ENCODE peak calls at places on chromosome 21, in five cellular contexts. Q is CD8-positive, alpha-beta T cell; P is Karpas-422; V is SK-N-SH; F is transverse colon. J is an unnamed sample.

GRCh38 chr21:42550817-42551216 is 37.2 kb downstream of the SLC37A1 start:
- DNase-seq in Q (no peak), F (peak; percentile 24), V (no peak), P (no peak), J (no peak)

GRCh38 chr21:38376235-38376634 is 119.4 kb downstream of the KCNJ15 start:
- DNase-seq in F (no peak), P (no peak), Q (no peak), V (no peak), J (no peak)

GRCh38 chr21:19640964-19641363 is 1237.4 kb upstream of the TMPRSS15 start:
- DNase-seq in P (no peak), Q (no peak), F (no peak), V (no peak), J (no peak)

GRCh38 chr21:42646836-42647235 is 6.6 kb upstream of the PDE9A start:
- DNase-seq in F (no peak), Q (no peak), P (no peak), V (no peak), J (no peak)

GRCh38 chr21:21028275-21028814 is 30.1 kb downstream of the NCAM2 start:
- DNase-seq in P (no peak), Q (no peak), V (no peak), F (no peak), J (no peak)

GRCh38 chr21:35406600-35406999 is 357.5 kb upstream of the RUNX1 start:
- DNase-seq in P (no peak), Q (no peak), F (no peak), V (no peak), J (no peak)

GRCh38 chr21:33380483-33380998 is 22.7 kb upstream of the IFNGR2 start:
- DNase-seq in Q (peak; percentile 88), V (no peak), P (peak; percentile 88), F (peak; percentile 90), J (peak; percentile 63)

GRCh38 chr21:26061437-26061836 is 109.1 kb downstream of the APP start:
- DNase-seq in F (no peak), Q (no peak), P (no peak), V (no peak), J (no peak)

GRCh38 chr21:37833301-37833700 is 83.0 kb downstream of the KCNJ6 start:
- DNase-seq in V (no peak), F (no peak), P (no peak), Q (no peak), J (no peak)

GRCh38 chr21:29237110-29238051 is 61.3 kb upstream of the BACH1 start:
- DNase-seq in Q (no peak), F (no peak), P (peak; percentile 50), V (no peak), J (no peak)

GRCh38 chr21:34737115-34737514 is 68.3 kb downstream of the CLIC6 start:
- DNase-seq in P (no peak), Q (no peak), V (no peak), F (no peak), J (no peak)

GRCh38 chr21:45986316-45987051 is 4.9 kb downstream of the COL6A1 start:
- DNase-seq in Q (peak; percentile 21), V (no peak), P (no peak), F (peak; percentile 7), J (peak; percentile 4)
- H3K4me3 ChIP-seq in Q (no peak overlapping the region), V (no peak overlapping the region), P (no peak overlapping the region), F (no peak overlapping the region), J (no peak overlapping the region)

DNA sequence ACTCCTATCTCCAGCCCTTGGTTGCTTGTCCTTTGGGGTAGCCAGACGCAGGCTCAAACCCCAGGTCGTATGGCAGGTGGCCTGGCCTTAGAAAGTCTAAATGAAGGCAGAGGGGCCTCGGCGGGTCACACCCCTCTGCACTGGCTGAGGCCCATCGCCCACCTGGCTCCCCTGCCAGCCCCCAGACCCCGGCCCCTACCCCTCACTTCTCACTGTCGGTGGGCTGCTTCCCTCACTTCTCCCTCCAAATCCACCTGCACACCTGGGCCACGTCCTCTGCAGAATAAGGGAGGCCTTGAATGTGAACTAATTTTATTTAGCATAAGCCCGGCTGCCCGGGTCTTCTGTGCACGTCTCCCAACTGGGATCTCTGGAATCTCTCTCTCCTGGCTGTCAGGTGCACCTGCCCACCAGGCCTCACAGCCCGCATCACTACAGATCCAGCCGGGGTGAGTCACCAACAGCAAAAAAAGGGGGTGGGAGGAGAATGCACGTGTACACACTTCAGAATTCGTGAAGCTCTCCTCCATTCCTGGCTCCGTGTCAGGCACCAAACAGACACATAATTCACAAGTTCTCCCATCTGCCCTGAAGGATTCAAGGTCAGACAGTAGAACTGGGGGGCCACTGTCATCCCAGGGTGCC is 107.5 kb upstream of the SIM2 start:
- DNase-seq in P (no peak), V (no peak), F (no peak), Q (no peak), J (no peak)
- H3K4me1 ChIP-seq in P (no peaks in the 10 kb centered on the region), V (no peaks in the 10 kb centered on the region), F (no peaks in the 10 kb centered on the region), Q (no peaks in the 10 kb centered on the region), J (no peaks in the 10 kb centered on the region)

GRCh38 chr21:43872549-43873198 is 7.7 kb downstream of the AGPAT3 start:
- DNase-seq in F (no peak), P (no peak), Q (no peak), V (no peak), J (no peak)

GRCh38 chr21:43874085-43874785 is 9.2 kb downstream of the AGPAT3 start:
- DNase-seq in P (no peak), Q (no peak), F (no peak), V (no peak), J (no peak)

GRCh38 chr21:43871487-43871886 is 6.5 kb downstream of the AGPAT3 start:
- DNase-seq in F (no peak), V (no peak), P (no peak), Q (no peak), J (no peak)

GRCh38 chr21:43876605-43877004 is 11.6 kb downstream of the AGPAT3 start:
- DNase-seq in F (no peak), Q (no peak), V (no peak), P (no peak), J (no peak)

DNA sequence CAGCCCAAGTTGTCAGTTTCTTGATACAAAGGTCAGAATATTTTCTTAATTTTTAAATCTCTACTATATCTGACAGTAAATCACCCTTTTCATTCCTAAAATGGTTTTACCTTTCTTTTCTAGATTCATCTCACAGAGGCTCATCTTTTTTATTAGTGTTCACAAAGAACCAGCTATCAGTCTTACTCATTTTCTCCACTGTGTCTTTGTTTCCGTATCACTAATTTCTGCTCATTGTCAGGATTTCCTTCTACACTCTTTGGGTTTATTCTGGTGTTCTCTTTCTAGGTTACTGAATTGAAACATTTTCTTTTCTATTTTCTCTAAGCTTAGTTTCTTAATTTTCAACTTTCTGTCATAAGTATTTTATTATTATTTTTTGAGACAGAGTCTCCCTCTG is 8.7 kb downstream of the AGPAT3 start:
- DNase-seq in Q (no peak), F (no peak), P (no peak), V (no peak), J (no peak)
- H3K27ac ChIP-seq in Q (no peak overlapping the region), F (no peak overlapping the region), P (no peak overlapping the region), V (no peak overlapping the region), J (no peak overlapping the region)

DNA sequence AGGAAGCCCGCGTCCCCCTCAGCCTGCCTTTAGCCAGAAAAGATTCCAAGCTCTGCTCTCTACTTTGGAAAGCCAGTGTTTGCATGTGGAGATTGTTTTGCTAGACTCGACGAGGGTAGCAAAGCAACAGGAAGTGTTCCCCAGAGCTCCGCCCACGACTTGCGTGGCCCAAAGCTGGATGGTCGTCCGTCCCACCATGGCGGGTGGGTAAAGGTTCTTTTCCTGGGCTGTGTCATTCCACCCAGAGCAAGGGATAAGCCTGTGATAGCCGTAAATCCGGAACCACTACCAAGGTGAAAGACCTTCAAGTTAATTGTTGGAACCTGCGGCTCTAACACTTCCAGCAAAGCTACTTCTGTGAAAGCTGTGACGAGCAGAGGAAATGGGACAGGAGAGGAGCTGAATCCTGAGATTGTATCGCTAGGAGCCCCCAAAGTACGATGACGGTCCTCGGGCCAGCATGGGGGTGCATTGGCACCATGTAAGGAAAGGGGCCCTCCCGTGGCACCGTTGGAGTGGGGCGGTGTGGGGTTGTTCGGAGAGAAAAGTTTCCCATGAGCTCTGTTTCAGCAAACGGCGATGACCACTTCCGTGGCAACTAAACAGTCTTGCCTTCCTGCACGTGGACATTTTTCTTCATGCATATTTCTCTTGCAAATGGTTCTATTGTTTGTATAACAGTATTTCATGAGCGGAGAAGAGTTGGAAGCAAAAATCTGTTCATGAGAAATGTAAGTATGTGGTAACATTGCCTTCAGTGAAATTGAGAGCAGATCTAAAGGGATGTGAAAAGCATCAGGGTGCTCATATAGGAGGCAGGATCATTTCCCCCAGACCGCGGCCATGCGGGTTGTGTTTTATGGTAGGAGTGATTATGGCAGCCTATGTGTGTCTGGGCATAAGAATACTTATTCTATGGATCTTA is 8.3 kb downstream of the MX2 start:
- DNase-seq in P (peak; percentile 76), F (no peak), Q (peak; percentile 55), V (no peak), J (peak; percentile 66)
- H3K4me3 ChIP-seq in P (peak overlapping the region; percentile 57), F (peak overlapping the region; percentile 1), Q (peak overlapping the region; percentile 28), V (no peak overlapping the region), J (peak overlapping the region; percentile 65)

GRCh38 chr21:46095814-46096595 is 1.9 kb upstream of the COL6A2 start:
- DNase-seq in F (no peak), P (no peak), V (no peak), Q (no peak), J (no peak)

GRCh38 chr21:46096997-46097825 is 701 bp upstream of the COL6A2 start:
- DNase-seq in F (peak; percentile 8), P (no peak), Q (no peak), V (no peak), J (no peak)

GRCh38 chr21:46097826-46098286 is at the start of gene COL6A2:
- DNase-seq in Q (peak; percentile 41), V (peak; percentile 97), F (peak; percentile 52), P (no peak), J (peak; percentile 60)

GRCh38 chr21:46095106-46095719 is 2.7 kb upstream of the COL6A2 start:
- DNase-seq in F (no peak), V (no peak), P (no peak), Q (no peak), J (no peak)

DNA sequence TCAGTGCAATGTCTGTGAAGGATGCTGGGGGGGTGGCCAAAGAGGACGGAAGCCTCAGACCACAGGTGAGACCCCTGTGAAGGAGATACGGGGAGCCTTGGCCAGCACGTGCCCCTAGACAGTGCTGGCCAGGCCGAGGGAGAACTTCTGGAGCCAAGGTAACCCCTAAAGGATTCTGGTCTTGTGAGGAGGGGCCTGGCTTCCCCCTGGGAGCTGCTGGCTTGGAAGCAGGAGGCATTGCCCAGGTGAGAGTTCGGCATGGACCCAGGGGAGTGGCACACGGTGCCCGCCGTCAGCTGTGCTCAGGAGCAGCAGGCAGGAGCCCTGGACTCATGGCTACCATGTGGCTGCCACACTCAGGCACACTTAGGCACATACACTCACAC is 1.3 kb upstream of the COL6A2 start:
- DNase-seq in Q (no peak), P (no peak), V (no peak), F (no peak), J (no peak)
- H3K4me1 ChIP-seq in Q (peaks cover 10% of the 10 kb centered on the region), P (no peaks in the 10 kb centered on the region), V (peaks cover 6% of the 10 kb centered on the region), F (peaks cover 12% of the 10 kb centered on the region), J (no peaks in the 10 kb centered on the region)